ENCODE peak calls at places on chromosomes 12 and 14, in five cellular contexts. V is stimulated activated CD8-positive, alpha-beta memory T cell treated with anti-CD3 and anti-CD28 coated beads, Interleukin-7, amount 100 ng/mL, for 24 hours; L is LoVo; E is HuH-7.5; P is ecto neural progenitor cell. D is an unnamed sample.

GRCh38 chr14:34243401-34243800 is 218.6 kb downstream of the SPTSSA start:
- DNase-seq in V (no peak), P (no peak), L (no peak), E (no peak), D (no peak)

GRCh38 chr14:63473194-63473788 is 69.9 kb downstream of the PPP2R5E start:
- DNase-seq in P (no peak), E (no peak), L (peak), V (no peak), D (no peak)

GRCh38 chr12:10392394-10392930 is 2.6 kb upstream of the KLRK1 start:
- DNase-seq in P (no peak), L (peak), E (no peak), V (no peak), D (peak)

GRCh38 chr12:116959845-116960514 is 49.2 kb downstream of the FBXW8 start:
- DNase-seq in P (no peak), L (no peak), V (no peak), E (no peak), D (no peak)

GRCh38 chr12:120406080-120406479 is 31.8 kb upstream of the COX6A1 start:
- DNase-seq in L (no peak), V (no peak), P (no peak), E (no peak), D (no peak)

GRCh38 chr12:82817368-82817767 is 130.7 kb downstream of the TMTC2 start:
- DNase-seq in L (no peak), E (no peak), V (no peak), P (no peak), D (no peak)

GRCh38 chr14:72780771-72781170 is 113.1 kb downstream of the DPF3 start:
- DNase-seq in E (no peak), L (no peak), P (no peak), V (no peak), D (no peak)

GRCh38 chr12:75480469-75480949 is at the start of gene GLIPR1:
- DNase-seq in E (no peak), L (peak), P (no peak), V (peak), D (peak)

GRCh38 chr12:2462087-2462486 is 332.7 kb upstream of the FKBP4 start:
- DNase-seq in P (no peak), V (no peak), E (no peak), L (no peak), D (no peak)

GRCh38 chr14:33691907-33692306 is 259.0 kb downstream of the EGLN3 start:
- DNase-seq in E (no peak), P (no peak), L (no peak), V (no peak), D (no peak)

GRCh38 chr12:93453633-93454032 is 11.9 kb upstream of the UBE2N start:
- DNase-seq in V (no peak), L (no peak), E (no peak), P (no peak), D (no peak)

GRCh38 chr12:42868291-42868690 is 278.7 kb upstream of the PRICKLE1 start:
- DNase-seq in E (no peak), P (no peak), L (no peak), V (no peak), D (no peak)

GRCh38 chr14:77212097-77212873 is 30.7 kb downstream of the TMEM63C start:
- DNase-seq in P (no peak), L (no peak), V (no peak), E (no peak), D (no peak)

GRCh38 chr12:51388826-51389225 is 2.4 kb downstream of the GALNT6 start:
- DNase-seq in L (no peak), E (no peak), P (no peak), V (no peak), D (no peak)

GRCh38 chr12:12645485-12645884 is 33.8 kb downstream of the CREBL2 start:
- DNase-seq in E (no peak), L (peak), V (no peak), P (no peak), D (peak)

GRCh38 chr14:81208489-81208888 is 12.3 kb downstream of the GTF2A1 start:
- DNase-seq in V (no peak), E (no peak), L (no peak), P (no peak), D (no peak)

GRCh38 chr12:78719721-78720120 is 144.9 kb upstream of the SYT1 start:
- DNase-seq in E (no peak), L (no peak), P (no peak), V (no peak), D (no peak)

GRCh38 chr12:26058818-26059217 is 66.0 kb downstream of the BHLHE41 start:
- DNase-seq in E (no peak), V (no peak), L (no peak), P (no peak), D (no peak)

GRCh38 chr12:12661086-12661485 is 34.9 kb downstream of the GPR19 start:
- DNase-seq in L (no peak), P (no peak), E (no peak), V (no peak), D (no peak)

GRCh38 chr12:108583971-108584370 is 13.9 kb downstream of the TMEM119 start:
- DNase-seq in E (no peak), V (no peak), P (no peak), L (no peak), D (no peak)

GRCh38 chr12:14774074-14774943 is 29.0 kb downstream of the WBP11 start:
- DNase-seq in V (peak), P (peak), L (peak), E (peak), D (peak)

GRCh38 chr14:103925316-103925715 is 2.9 kb upstream of the TDRD9 start:
- DNase-seq in V (no peak), L (no peak), E (no peak), P (no peak), D (no peak)

GRCh38 chr14:104298458-104298857 is 160.1 kb downstream of the KIF26A start:
- DNase-seq in P (no peak), V (no peak), L (no peak), E (no peak), D (no peak)

GRCh38 chr12:56346663-56347062 is 8.0 kb downstream of the IL23A start:
- DNase-seq in V (no peak), L (no peak), E (no peak), P (no peak), D (no peak)

GRCh38 chr12:80805106-80805505 is 88.4 kb downstream of the MYF5 start:
- DNase-seq in E (no peak), L (no peak), P (no peak), V (no peak), D (no peak)

GRCh38 chr12:27602516-27602915 is 78.5 kb downstream of the PPFIBP1 start:
- DNase-seq in V (no peak), E (no peak), L (no peak), P (no peak), D (no peak)

GRCh38 chr14:44030963-44031362 is 476.1 kb downstream of the FSCB start:
- DNase-seq in L (no peak), E (no peak), P (no peak), V (no peak), D (no peak)

GRCh38 chr12:21483531-21483930 is 17.9 kb downstream of the RECQL start:
- DNase-seq in P (no peak), E (no peak), L (no peak), V (no peak), D (no peak)

GRCh38 chr12:107318804-107319535 is 225.6 kb upstream of the CRY1 start:
- DNase-seq in E (peak), P (peak), L (peak), V (no peak), D (peak)

GRCh38 chr12:39412210-39412609 is 30.7 kb downstream of the KIF21A start:
- DNase-seq in P (no peak), L (no peak), V (no peak), E (no peak), D (no peak)

GRCh38 chr14:91780452-91780851 is 48.6 kb upstream of the CATSPERB start:
- DNase-seq in V (no peak), E (peak), L (peak), P (no peak), D (no peak)

GRCh38 chr12:22083167-22083566 is 37.1 kb downstream of the CMAS start:
- DNase-seq in L (peak), P (no peak), V (no peak), E (no peak), D (peak)

GRCh38 chr14:34794217-34794616 is 79.8 kb upstream of the CFL2 start:
- DNase-seq in V (no peak), E (no peak), P (no peak), L (no peak), D (no peak)

GRCh38 chr14:105491366-105492006 is 440 bp downstream of the TEDC1 start:
- DNase-seq in L (peak), P (peak), V (peak), E (peak), D (peak)

D was measured in Calu3.